ENCODE peak calls at places on chromosome 1, in seven cellular contexts. T, K, V, U, Y, X and S are unnamed samples.

GRCh38 chr1:152907686-152908601 is at the start of gene IVL:
- DNase-seq in T (no peak), K (no peak), V (no peak), U (peak; percentile 57), Y (no peak), X (peak; percentile 7), S (peak; percentile 82)

GRCh38 chr1:101474039-101474665 is 237.3 kb downstream of the S1PR1 start:
- DNase-seq in T (no peak), K (no peak), V (peak; percentile 27), U (no peak), Y (no peak), X (no peak), S (no peak)

GRCh38 chr1:202806845-202807366 is 1.3 kb downstream of the KDM5B start:
- DNase-seq in T (peak; percentile 18), K (no peak), V (no peak), U (peak; percentile 48), Y (no peak), X (no peak), S (no peak)

GRCh38 chr1:153386500-153386901 is 4.4 kb downstream of the S100A8 start:
- DNase-seq in T (peak; percentile 55), K (no peak), V (no peak), U (no peak), Y (no peak), X (no peak), S (no peak)

GRCh38 chr1:84939761-84940160 is 46.8 kb upstream of the LPAR3 start:
- DNase-seq in T (no peak), K (no peak), V (no peak), U (no peak), Y (no peak), X (no peak), S (no peak)

GRCh38 chr1:113978863-113979702 is at the start of gene OLFML3:
- DNase-seq in T (peak; percentile 80), K (peak; percentile 95), V (peak; percentile 86), U (no peak), Y (peak; percentile 95), X (peak; percentile 92), S (peak; percentile 51)

GRCh38 chr1:103525114-103525606 is 339 bp upstream of the RNPC3 start:
- DNase-seq in T (no peak), K (peak; percentile 18), V (peak; percentile 40), U (peak; percentile 10), Y (peak; percentile 38), X (no peak), S (peak; percentile 55)

GRCh38 chr1:5522605-5523145 is 469.6 kb downstream of the NPHP4 start:
- DNase-seq in T (no peak), K (no peak), V (no peak), U (no peak), Y (no peak), X (no peak), S (no peak)

GRCh38 chr1:67724928-67725560 is 40.0 kb downstream of the GADD45A start:
- DNase-seq in T (peak; percentile 42), K (peak; percentile 59), V (no peak), U (no peak), Y (peak; percentile 85), X (peak; percentile 84), S (peak; percentile 79)

GRCh38 chr1:45643341-45643740 is 19.5 kb upstream of the CCDC17 start:
- DNase-seq in T (no peak), K (no peak), V (no peak), U (no peak), Y (no peak), X (no peak), S (no peak)

GRCh38 chr1:86965012-86965826 is 50.8 kb downstream of the HS2ST1 start:
- DNase-seq in T (no peak), K (no peak), V (no peak), U (no peak), Y (peak; percentile 54), X (peak; percentile 5), S (no peak)

GRCh38 chr1:36222481-36223372 is 1.5 kb upstream of the THRAP3 start:
- DNase-seq in T (no peak), K (no peak), V (no peak), U (no peak), Y (peak; percentile 22), X (no peak), S (no peak)

GRCh38 chr1:41738475-41738874 is 180.2 kb downstream of the HIVEP3 start:
- DNase-seq in T (no peak), K (no peak), V (no peak), U (no peak), Y (peak; percentile 54), X (no peak), S (no peak)

GRCh38 chr1:6483761-6484117 is 7.7 kb downstream of the PLEKHG5 start:
- DNase-seq in T (no peak), K (no peak), V (no peak), U (no peak), Y (no peak), X (no peak), S (no peak)

GRCh38 chr1:99662581-99663208 is 16.8 kb downstream of the PALMD start:
- DNase-seq in T (peak; percentile 75), K (peak; percentile 92), V (no peak), U (no peak), Y (peak; percentile 75), X (peak; percentile 96), S (no peak)

GRCh38 chr1:2210084-2210653 is 15.6 kb upstream of the FAAP20 start:
- DNase-seq in T (no peak), K (peak; percentile 30), V (no peak), U (peak; percentile 1), Y (no peak), X (no peak), S (no peak)

GRCh38 chr1:180643693-180644092 is 11.9 kb downstream of the XPR1 start:
- DNase-seq in T (no peak), K (no peak), V (no peak), U (no peak), Y (peak; percentile 19), X (no peak), S (peak; percentile 40)

GRCh38 chr1:58885998-58886397 is 102.2 kb upstream of the JUN start:
- DNase-seq in T (peak; percentile 45), K (no peak), V (no peak), U (no peak), Y (no peak), X (no peak), S (peak; percentile 48)

GRCh38 chr1:186828612-186829542 is at the start of gene PLA2G4A:
- DNase-seq in T (peak; percentile 19), K (peak; percentile 57), V (no peak), U (no peak), Y (peak; percentile 73), X (no peak), S (peak; percentile 26)

GRCh38 chr1:17433261-17433660 is 6.2 kb downstream of the RCC2 start:
- DNase-seq in T (no peak), K (no peak), V (no peak), U (no peak), Y (no peak), X (no peak), S (no peak)

GRCh38 chr1:96080925-96081324 is 640.7 kb upstream of the PTBP2 start:
- DNase-seq in T (no peak), K (no peak), V (no peak), U (no peak), Y (peak; percentile 16), X (no peak), S (no peak)

GRCh38 chr1:203678943-203679661 is 52.5 kb downstream of the ATP2B4 start:
- DNase-seq in T (no peak), K (no peak), V (no peak), U (no peak), Y (no peak), X (no peak), S (peak; percentile 34)

GRCh38 chr1:203151362-203152157 is 24.0 kb downstream of the ADORA1 start:
- DNase-seq in T (no peak), K (no peak), V (no peak), U (no peak), Y (no peak), X (no peak), S (no peak)

GRCh38 chr1:26164036-26164927 is 4.5 kb downstream of the C1orf232 start:
- DNase-seq in T (peak; percentile 45), K (no peak), V (peak; percentile 80), U (no peak), Y (no peak), X (no peak), S (no peak)
- H3K4me3 ChIP-seq in T (peak overlapping the region; percentile 62), K (peak overlapping the region; percentile 20), V (peak overlapping the region; percentile 71), U (peak overlapping the region; percentile 37), Y (peak overlapping the region; percentile 26), X (peak overlapping the region; percentile 36), S (peak overlapping the region; percentile 44)

GRCh38 chr1:172486805-172487454 is 43.1 kb upstream of the PIGC start:
- DNase-seq in T (no peak), K (no peak), V (no peak), U (no peak), Y (no peak), X (no peak), S (no peak)
- H3K4me3 ChIP-seq in T (no peak overlapping the region), K (no peak overlapping the region), V (no peak overlapping the region), U (no peak overlapping the region), Y (no peak overlapping the region), X (no peak overlapping the region), S (no peak overlapping the region)

GRCh38 chr1:89823679-89824292 is 3.0 kb downstream of the LRRC8D start:
- DNase-seq in T (no peak), K (no peak), V (no peak), U (no peak), Y (no peak), X (no peak), S (no peak)

GRCh38 chr1:89820423-89821321 is at the start of gene LRRC8D:
- DNase-seq in T (peak; percentile 88), K (peak; percentile 67), V (peak; percentile 83), U (peak; percentile 90), Y (peak; percentile 72), X (no peak), S (peak; percentile 60)

GRCh38 chr1:89821322-89822108 is 683 bp downstream of the LRRC8D start:
- DNase-seq in T (peak; percentile 51), K (no peak), V (no peak), U (peak; percentile 88), Y (peak; percentile 22), X (no peak), S (no peak)

GRCh38 chr1:89822109-89822962 is 1.5 kb downstream of the LRRC8D start:
- DNase-seq in T (peak; percentile 24), K (no peak), V (no peak), U (no peak), Y (no peak), X (no peak), S (no peak)

GRCh38 chr1:89822999-89823628 is 2.3 kb downstream of the LRRC8D start:
- DNase-seq in T (no peak), K (no peak), V (no peak), U (no peak), Y (peak; percentile 63), X (no peak), S (no peak)
- H3K4me3 ChIP-seq in T (peak overlapping the region; percentile 90), K (no peak overlapping the region), V (no peak overlapping the region), U (no peak overlapping the region), Y (no peak overlapping the region), X (no peak overlapping the region), S (peak overlapping the region; percentile 2)

GRCh38 chr1:12549460-12550349 is 68.3 kb downstream of the DHRS3 start:
- DNase-seq in T (peak; percentile 68), K (peak; percentile 90), V (peak; percentile 35), U (no peak), Y (peak; percentile 98), X (peak; percentile 83), S (peak; percentile 94)
- H3K4me3 ChIP-seq in T (no peak overlapping the region), K (no peak overlapping the region), V (no peak overlapping the region), U (no peak overlapping the region), Y (no peak overlapping the region), X (peak overlapping the region; percentile 22), S (no peak overlapping the region)

DNA sequence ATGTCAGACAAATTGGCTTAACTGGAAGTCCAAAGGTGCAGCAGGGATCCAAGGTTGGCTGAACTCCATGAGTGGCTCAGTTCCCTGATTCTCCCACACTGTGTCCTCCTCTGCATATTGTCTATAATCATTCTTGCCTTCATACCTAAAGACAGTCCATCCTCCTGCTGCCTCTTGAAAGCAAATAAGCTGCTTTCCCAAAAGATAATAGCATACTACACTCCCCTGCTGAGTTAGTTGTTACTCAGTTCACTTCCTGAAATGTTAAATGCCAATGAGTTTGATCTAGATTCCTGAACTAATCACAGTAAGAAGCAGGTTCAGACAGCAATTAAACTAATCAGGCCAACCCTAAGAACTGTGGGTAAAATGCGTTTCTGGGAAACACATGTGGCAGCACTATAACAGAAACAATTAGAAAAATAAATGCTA is 51.0 kb upstream of the BOLA1 start:
- DNase-seq in T (no peak), K (no peak), V (no peak), U (no peak), Y (no peak), X (no peak), S (no peak)
- H3K4me3 ChIP-seq in T (no peak overlapping the region), K (no peak overlapping the region), V (no peak overlapping the region), U (peak overlapping the region; percentile 84), Y (no peak overlapping the region), X (peak overlapping the region; percentile 64), S (no peak overlapping the region)